ENCODE peak calls at places on chromosome 22, in seven cellular contexts. P, F, A, T, H, R and G are unnamed samples.

GRCh38 chr22:46614070-46614931 is 5.9 kb upstream of the GRAMD4 start:
- DNase-seq in P (no peak), F (no peak), A (no peak), T (no peak), H (no peak), R (no peak), G (no peak)

GRCh38 chr22:19353363-19354131 is 62.0 kb upstream of the CLTCL1 start:
- DNase-seq in P (no peak), F (no peak), A (no peak), T (no peak), H (no peak), R (no peak), G (no peak)

GRCh38 chr22:38755911-38756532 is at the start of gene SUN2:
- DNase-seq in P (peak), F (peak), A (peak), T (peak), H (peak), R (peak), G (peak)

GRCh38 chr22:31676700-31677099 is 14.7 kb upstream of the PISD start:
- DNase-seq in P (peak), F (peak), A (peak), T (peak), H (peak), R (peak), G (peak)

GRCh38 chr22:46479046-46479445 is 58.4 kb downstream of the CELSR1 start:
- DNase-seq in P (no peak), F (no peak), A (no peak), T (no peak), H (no peak), R (no peak), G (no peak)

GRCh38 chr22:24185501-24186351 is 4.4 kb downstream of the SUSD2 start:
- DNase-seq in P (no peak), F (no peak), A (peak), T (no peak), H (no peak), R (peak), G (peak)

GRCh38 chr22:47175761-47176359 is 413.4 kb downstream of the TBC1D22A start:
- DNase-seq in P (no peak), F (no peak), A (peak), T (no peak), H (no peak), R (peak), G (no peak)

GRCh38 chr22:25484498-25484897 is 80.0 kb upstream of the GRK3 start:
- DNase-seq in P (no peak), F (no peak), A (no peak), T (no peak), H (no peak), R (no peak), G (no peak)

GRCh38 chr22:32339190-32340012 is 18.3 kb upstream of the RFPL3 start:
- DNase-seq in P (no peak), F (no peak), A (no peak), T (no peak), H (no peak), R (no peak), G (no peak)

GRCh38 chr22:23496445-23496833 is 83.7 kb downstream of the IGLL1 start:
- DNase-seq in P (no peak), F (no peak), A (no peak), T (no peak), H (no peak), R (no peak), G (no peak)

GRCh38 chr22:29485448-29485847 is 5.4 kb downstream of the NEFH start:
- DNase-seq in P (no peak), F (no peak), A (no peak), T (no peak), H (no peak), R (no peak), G (no peak)

GRCh38 chr22:37742374-37743092 is 45.7 kb downstream of the TRIOBP start:
- DNase-seq in P (peak), F (no peak), A (no peak), T (peak), H (no peak), R (no peak), G (no peak)

GRCh38 chr22:32413715-32414114 is 1.7 kb upstream of the RTCB start:
- DNase-seq in P (no peak), F (no peak), A (no peak), T (peak), H (no peak), R (no peak), G (no peak)

GRCh38 chr22:38440747-38441350 is 14.2 kb downstream of the KCNJ4 start:
- DNase-seq in P (no peak), F (no peak), A (no peak), T (no peak), H (no peak), R (no peak), G (no peak)

GRCh38 chr22:23903328-23903971 is 9.3 kb downstream of the MIF start:
- DNase-seq in P (no peak), F (no peak), A (no peak), T (no peak), H (no peak), R (no peak), G (no peak)

GRCh38 chr22:46619830-46620501 is at the start of gene GRAMD4:
- DNase-seq in P (no peak), F (no peak), A (peak), T (no peak), H (no peak), R (peak), G (peak)

GRCh38 chr22:30243671-30244465 is 2.7 kb downstream of the LIF start:
- DNase-seq in P (peak), F (no peak), A (no peak), T (no peak), H (no peak), R (no peak), G (no peak)

GRCh38 chr22:47691152-47691895 is 928.9 kb downstream of the TBC1D22A start:
- DNase-seq in P (no peak), F (no peak), A (no peak), T (no peak), H (no peak), R (no peak), G (no peak)

GRCh38 chr22:45631839-45632238 is 39.8 kb upstream of the ATXN10 start:
- DNase-seq in P (no peak), F (no peak), A (peak), T (no peak), H (no peak), R (no peak), G (no peak)

GRCh38 chr22:48653306-48653705 is 1174.4 kb downstream of the BRD1 start:
- DNase-seq in P (no peak), F (no peak), A (no peak), T (no peak), H (no peak), R (no peak), G (no peak)

GRCh38 chr22:40553014-40553579 is 83.4 kb downstream of the MRTFA start:
- DNase-seq in P (no peak), F (peak), A (no peak), T (no peak), H (no peak), R (no peak), G (no peak)

GRCh38 chr22:37663521-37664140 is 5.1 kb downstream of the PDXP start:
- DNase-seq in P (no peak), F (no peak), A (no peak), T (peak), H (no peak), R (peak), G (no peak)

GRCh38 chr22:35349704-35350538 is 31.0 kb upstream of the HMOX1 start:
- DNase-seq in P (no peak), F (no peak), A (no peak), T (no peak), H (no peak), R (no peak), G (no peak)

GRCh38 chr22:49588739-49589138 is 238.9 kb downstream of the BRD1 start:
- DNase-seq in P (no peak), F (no peak), A (no peak), T (no peak), H (no peak), R (no peak), G (no peak)

GRCh38 chr22:47146941-47147340 is 384.5 kb downstream of the TBC1D22A start:
- DNase-seq in P (no peak), F (no peak), A (no peak), T (no peak), H (no peak), R (peak), G (no peak)

GRCh38 chr22:42283288-42284229 is 13.1 kb upstream of the TCF20 start:
- DNase-seq in P (no peak), F (no peak), A (peak), T (no peak), H (peak), R (peak), G (peak)

GRCh38 chr22:24437820-24438328 is 10.5 kb downstream of the ADORA2A start:
- DNase-seq in P (no peak), F (no peak), A (no peak), T (no peak), H (no peak), R (no peak), G (no peak)

GRCh38 chr22:21807545-21807944 is 59.9 kb downstream of the MAPK1 start:
- DNase-seq in P (no peak), F (no peak), A (no peak), T (peak), H (no peak), R (no peak), G (no peak)

GRCh38 chr22:29187831-29188230 is 17.9 kb upstream of the EMID1 start:
- DNase-seq in P (no peak), F (no peak), A (no peak), T (no peak), H (no peak), R (no peak), G (no peak)

GRCh38 chr22:41341990-41342389 is 39.8 kb upstream of the TEF start:
- DNase-seq in P (no peak), F (no peak), A (no peak), T (peak), H (no peak), R (no peak), G (no peak)

GRCh38 chr22:41417622-41418390 is 28.8 kb downstream of the TOB2 start:
- DNase-seq in P (peak), F (no peak), A (peak), T (no peak), H (no peak), R (peak), G (peak)

GRCh38 chr22:38623357-38623756 is 32.8 kb downstream of the FAM227A start:
- DNase-seq in P (no peak), F (no peak), A (no peak), T (no peak), H (no peak), R (no peak), G (no peak)

GRCh38 chr22:32717337-32718240 is 83.9 kb upstream of the TIMP3 start:
- DNase-seq in P (no peak), F (no peak), A (no peak), T (peak), H (no peak), R (peak), G (no peak)